ENCODE peak calls at places on chromosome 12, in ten cellular contexts. O, K, C, N, J, U, L, R, D and G are unnamed samples.

GRCh38 chr12:96048392-96048969 is 13.1 kb upstream of the LTA4H start:
- DNase-seq in K (peak), R (no peak), O (no peak), U (no peak), J (no peak), C (no peak), L (no peak), N (no peak), D (no peak), G (no peak)

GRCh38 chr12:29198901-29199300 is 49.8 kb downstream of the FAR2 start:
- DNase-seq in R (no peak), K (no peak), D (no peak), C (no peak), U (no peak), N (no peak), L (no peak), O (no peak), J (no peak), G (no peak)

GRCh38 chr12:26631846-26632245 is 201.1 kb downstream of the ITPR2 start:
- DNase-seq in J (no peak), L (no peak), N (no peak), C (no peak), U (no peak), K (no peak), D (no peak), O (no peak), R (peak), G (no peak)

GRCh38 chr12:110934093-110934852 is 13.9 kb upstream of the MYL2 start:
- DNase-seq in O (no peak), C (peak), N (no peak), D (no peak), J (no peak), K (peak), L (no peak), U (no peak), R (no peak), G (no peak)

GRCh38 chr12:24600996-24601395 is 347.9 kb downstream of the BCAT1 start:
- DNase-seq in L (no peak), U (no peak), D (no peak), J (no peak), O (peak), K (no peak), R (peak), N (peak), C (no peak), G (no peak)

GRCh38 chr12:128258866-128259555 is 8.0 kb upstream of the TMEM132C start:
- DNase-seq in L (no peak), R (no peak), K (no peak), N (no peak), O (no peak), C (no peak), D (no peak), J (no peak), U (no peak), G (no peak)

GRCh38 chr12:10304161-10304574 is 3.5 kb upstream of the KLRD1 start:
- DNase-seq in U (no peak), D (no peak), N (peak), C (no peak), L (no peak), O (peak), R (peak), J (no peak), K (no peak), G (no peak)

GRCh38 chr12:18861287-18861858 is 123.5 kb downstream of the CAPZA3 start:
- DNase-seq in J (no peak), D (no peak), C (peak), U (no peak), L (no peak), O (no peak), N (peak), R (peak), K (peak), G (no peak)

GRCh38 chr12:88944403-88944802 is 364.1 kb upstream of the KITLG start:
- DNase-seq in K (peak), N (peak), U (no peak), J (no peak), C (peak), O (no peak), D (no peak), L (no peak), R (peak), G (no peak)

GRCh38 chr12:39671898-39672875 is 52.6 kb upstream of the ABCD2 start:
- DNase-seq in D (no peak), K (no peak), J (no peak), R (no peak), N (no peak), L (no peak), C (no peak), U (no peak), O (no peak), G (no peak)

GRCh38 chr12:14567311-14568195 is at the start of gene PLBD1:
- DNase-seq in N (peak), O (no peak), L (peak), J (peak), D (peak), K (peak), R (no peak), C (no peak), U (peak), G (peak)

GRCh38 chr12:21823581-21823980 is 49.1 kb upstream of the KCNJ8 start:
- DNase-seq in K (no peak), N (peak), R (no peak), O (no peak), J (peak), L (no peak), C (no peak), U (no peak), D (peak), G (peak)

GRCh38 chr12:108248011-108248410 is 91.1 kb downstream of the CMKLR1 start:
- DNase-seq in O (no peak), D (no peak), C (no peak), N (no peak), U (no peak), K (no peak), L (no peak), J (no peak), R (no peak), G (no peak)

GRCh38 chr12:24044973-24045703 is 95.7 kb upstream of the SOX5 start:
- DNase-seq in L (no peak), C (no peak), J (no peak), R (no peak), O (no peak), K (no peak), D (no peak), N (no peak), U (no peak), G (no peak)

GRCh38 chr12:6426882-6427671 is 17.7 kb upstream of the CD27 start:
- DNase-seq in K (no peak), J (no peak), O (no peak), C (no peak), U (peak), N (no peak), L (no peak), R (no peak), D (no peak), G (no peak)

GRCh38 chr12:79685068-79685467 is 5.7 kb downstream of the PAWR start:
- DNase-seq in D (no peak), O (no peak), C (no peak), K (peak), N (peak), L (no peak), R (peak), U (no peak), J (no peak), G (no peak)

GRCh38 chr12:6341439-6342139 is at the start of gene TNFRSF1A:
- DNase-seq in R (peak), J (peak), C (no peak), K (peak), U (no peak), D (peak), L (peak), N (peak), O (peak), G (no peak)

GRCh38 chr12:76942276-76942675 is 63.5 kb upstream of the CSRP2 start:
- DNase-seq in C (no peak), J (no peak), K (no peak), N (peak), L (no peak), R (peak), D (no peak), U (no peak), O (peak), G (no peak)

GRCh38 chr12:76308866-76309265 is 39.3 kb downstream of the BBS10 start:
- DNase-seq in K (no peak), D (no peak), R (no peak), C (no peak), L (no peak), U (no peak), O (no peak), N (no peak), J (no peak), G (no peak)

GRCh38 chr12:17076335-17076734 is 470.4 kb upstream of the LMO3 start:
- DNase-seq in R (no peak), O (no peak), J (no peak), N (no peak), K (peak), D (no peak), C (no peak), L (no peak), U (no peak), G (no peak)

GRCh38 chr12:66497000-66497897 is 181.6 kb downstream of the GRIP1 start:
- DNase-seq in U (no peak), C (no peak), O (no peak), D (no peak), R (no peak), J (no peak), K (no peak), N (no peak), L (no peak), G (no peak)

GRCh38 chr12:14993537-14994266 is 20.9 kb downstream of the PDE6H start:
- DNase-seq in R (peak), U (no peak), L (no peak), D (no peak), N (peak), K (peak), J (no peak), C (no peak), O (no peak), G (no peak)

GRCh38 chr12:66375560-66375959 is 73.3 kb downstream of the HELB start:
- DNase-seq in N (no peak), J (no peak), O (no peak), R (no peak), L (no peak), D (no peak), C (no peak), K (no peak), U (no peak), G (no peak)

GRCh38 chr12:30963709-30964564 is 37.4 kb downstream of the TSPAN11 start:
- DNase-seq in N (no peak), U (no peak), D (peak), J (no peak), O (no peak), R (no peak), K (no peak), C (no peak), L (no peak), G (no peak)

GRCh38 chr12:2944401-2945047 is 14.7 kb upstream of the TEAD4 start:
- DNase-seq in R (peak), J (peak), L (peak), C (peak), K (peak), D (no peak), U (peak), N (peak), O (no peak), G (peak)

GRCh38 chr12:85641796-85642195 is 194.4 kb downstream of the RASSF9 start:
- DNase-seq in C (no peak), N (no peak), D (no peak), K (no peak), R (peak), J (no peak), U (no peak), O (no peak), L (no peak), G (no peak)

GRCh38 chr12:33205986-33206385 is 233.6 kb downstream of the SYT10 start:
- DNase-seq in O (no peak), L (no peak), R (no peak), K (no peak), U (no peak), D (no peak), N (no peak), C (no peak), J (no peak), G (no peak)

GRCh38 chr12:57620936-57621496 is 9.8 kb downstream of the ARHGEF25 start:
- DNase-seq in U (no peak), O (no peak), D (no peak), N (no peak), C (no peak), J (no peak), L (no peak), K (no peak), R (no peak), G (peak)

GRCh38 chr12:48198985-48199384 is 4.1 kb downstream of the OR10AD1 start:
- DNase-seq in O (no peak), L (no peak), D (no peak), C (no peak), N (no peak), U (no peak), R (no peak), K (no peak), J (no peak), G (no peak)

DNA sequence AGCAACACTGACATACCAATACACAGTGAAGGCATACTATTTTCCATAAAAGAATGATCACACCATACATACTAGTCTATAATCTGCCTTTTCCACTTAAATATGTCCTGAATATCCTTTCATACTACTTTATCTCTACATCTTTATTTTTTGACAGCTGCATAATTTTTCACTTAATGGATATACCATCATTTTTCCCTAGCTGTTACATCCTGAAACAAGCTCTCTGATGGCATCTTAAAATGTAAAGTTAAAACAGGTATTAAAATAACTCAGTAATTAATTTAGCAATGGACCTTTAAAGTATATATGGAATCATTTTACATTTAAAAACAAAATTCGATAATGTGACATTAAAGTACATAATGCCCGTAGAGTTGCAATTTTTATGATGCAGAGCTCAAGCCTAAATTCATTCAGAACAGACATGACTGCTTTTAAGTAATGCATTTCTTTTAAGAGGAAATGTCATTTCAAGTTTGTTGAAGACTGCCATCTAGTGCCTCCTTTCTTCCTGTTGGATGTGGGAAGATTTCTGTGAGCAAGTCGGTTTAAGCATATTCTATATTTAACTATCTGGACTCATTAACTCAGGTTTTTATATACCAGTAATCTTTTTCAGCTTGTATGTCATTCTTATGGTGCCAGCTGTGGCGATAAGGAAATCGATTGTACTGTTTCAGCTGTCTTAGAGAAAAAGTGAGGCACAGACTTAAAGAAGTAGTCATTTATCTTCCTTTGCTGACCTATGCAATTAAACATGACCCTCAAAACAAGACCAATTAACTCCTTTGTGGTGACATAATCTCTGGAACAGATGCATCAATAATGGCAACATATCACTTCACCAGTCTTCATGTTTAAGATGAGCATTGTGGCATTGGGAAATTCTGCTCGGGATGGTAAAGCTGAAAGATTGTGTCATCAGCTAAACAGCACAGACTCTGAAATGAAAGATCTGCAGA is 20.3 kb downstream of the PRICKLE1 start:
- DNase-seq in O (no peak), D (no peak), K (peak), U (no peak), J (no peak), L (no peak), C (peak), R (peak), N (peak), G (no peak)
- TF ChIP-seq CTCF in O (peak), D (peak), K (peak), U (peak), J (peak), L (peak), C (peak), R (peak), N (peak), G (peak)

GRCh38 chr12:132444283-132444682 is 45.7 kb upstream of the FBRSL1 start:
- DNase-seq in J (no peak), R (no peak), U (no peak), K (no peak), C (no peak), O (no peak), N (no peak), D (peak), L (no peak), G (no peak)
- TF ChIP-seq CTCF in J (no peak), R (no peak), U (no peak), K (no peak), C (no peak), O (no peak), N (no peak), D (no peak), L (no peak), G (no peak)

DNA sequence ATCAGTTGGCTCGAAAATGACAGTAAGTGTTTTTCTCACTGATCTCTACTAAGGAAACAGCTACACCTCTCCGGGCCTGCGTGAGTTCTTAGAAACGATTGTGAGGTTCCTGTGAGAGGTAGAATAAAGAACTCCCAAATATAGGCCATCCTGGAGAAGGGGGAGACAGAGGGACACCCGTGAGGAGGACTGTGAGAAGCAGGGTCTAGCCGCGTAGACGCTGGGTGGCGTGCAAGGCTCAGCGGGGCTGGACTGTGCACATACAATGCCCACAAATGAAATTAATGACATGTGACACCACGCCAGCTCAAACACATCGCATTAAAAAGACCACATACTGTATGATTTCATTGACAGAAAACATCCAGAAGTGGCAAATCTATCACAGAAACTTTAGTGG is 509.4 kb downstream of the TMEM132D start:
- DNase-seq in O (no peak), N (no peak), J (no peak), K (no peak), U (no peak), R (no peak), C (no peak), L (no peak), D (no peak), G (no peak)
- TF ChIP-seq CTCF in O (no peak), N (no peak), J (no peak), K (no peak), U (no peak), R (no peak), C (no peak), L (no peak), D (no peak), G (no peak)

DNA sequence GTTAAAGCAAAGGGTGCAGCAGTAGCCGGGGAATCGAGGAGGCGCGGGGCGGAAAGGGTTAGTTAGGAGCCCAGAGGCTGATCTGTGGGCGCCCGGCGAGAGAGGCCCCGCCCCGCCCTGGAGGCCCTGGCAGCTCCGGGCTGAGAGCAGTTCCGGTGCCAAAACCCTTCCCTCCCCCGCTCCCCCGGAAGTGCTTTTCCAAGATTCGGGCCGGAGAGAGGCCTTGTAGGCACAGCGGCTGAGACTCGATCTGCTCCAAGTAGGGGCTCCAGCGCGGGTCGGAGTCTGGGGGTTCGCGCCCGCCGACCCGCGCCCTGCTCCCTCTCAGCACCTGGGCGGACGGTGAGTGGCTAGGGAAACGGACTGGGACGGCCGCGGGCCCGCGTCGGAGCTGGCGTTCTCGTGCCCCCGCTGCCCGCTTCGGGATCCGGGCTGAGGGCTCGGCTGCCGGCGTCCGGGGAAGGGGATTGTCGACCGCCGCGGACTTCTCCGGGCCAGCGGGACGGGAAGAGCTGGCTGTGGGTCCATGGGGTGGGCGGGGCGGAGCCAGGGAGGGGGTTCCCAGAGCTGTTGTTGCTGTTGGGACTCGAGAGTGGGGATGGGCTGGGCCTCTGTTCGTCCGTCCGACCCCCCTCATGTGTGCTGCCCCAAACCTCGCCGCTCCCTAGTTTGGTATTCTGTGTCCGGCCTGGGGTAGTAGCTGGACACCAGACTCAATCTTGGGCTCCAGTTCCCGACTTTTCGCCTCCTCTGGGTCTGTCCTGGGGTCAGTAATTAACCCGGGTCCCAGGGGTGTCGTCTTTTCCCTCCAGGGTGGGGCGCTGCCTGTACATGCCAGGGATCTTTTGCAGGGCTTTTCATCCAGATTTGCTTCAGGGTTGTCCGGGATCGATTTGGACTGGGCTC is at the start of gene FRS2:
- DNase-seq in U (peak), J (peak), K (peak), L (peak), R (peak), N (peak), O (peak), D (peak), C (peak), G (peak)
- TF ChIP-seq CTCF in U (peak), J (no peak), K (peak), L (peak), R (peak), N (peak), O (peak), D (peak), C (peak), G (no peak)